ENCODE peak calls at places on chromosomes 3 and 15, in nine cellular contexts. W is breast epithelium, S is GM23338, Y is GM12891, H is GM12892, T is HL-60, D is transverse colon, Z is stomach, V is prostate gland. A is an unnamed sample.

GRCh38 chr3:132205609-132206008 is 111.6 kb upstream of the ACP3 start:
- DNase-seq in T (no peak), H (no peak), S (no peak), Z (no peak), V (no peak), Y (no peak), D (no peak), W (no peak), A (no peak)

GRCh38 chr3:181316481-181316880 is 326.9 kb upstream of the DNAJC19 start:
- DNase-seq in V (no peak), Z (no peak), W (no peak), S (peak), Y (no peak), D (no peak), T (no peak), H (no peak), A (no peak)

GRCh38 chr3:29186131-29186599 is 94.7 kb upstream of the RBMS3 start:
- DNase-seq in H (no peak), D (no peak), V (no peak), S (no peak), T (no peak), Y (no peak), Z (no peak), W (no peak), A (no peak)

GRCh38 chr3:119294402-119294888 is 262 bp downstream of the ARHGAP31 start:
- DNase-seq in V (peak), Y (peak), H (peak), T (no peak), D (peak), W (no peak), S (no peak), Z (peak), A (no peak)

GRCh38 chr3:151468284-151468917 is 7.5 kb upstream of the IGSF10 start:
- DNase-seq in D (peak), W (no peak), V (peak), T (peak), S (peak), Y (no peak), Z (peak), H (no peak), A (peak)

GRCh38 chr3:127389913-127390312 is 102.1 kb upstream of the PRR20G start:
- DNase-seq in H (no peak), Y (no peak), Z (no peak), T (no peak), S (no peak), D (no peak), W (peak), V (no peak), A (no peak)

GRCh38 chr15:44194397-44195150 is 497 bp downstream of the FRMD5 start:
- DNase-seq in D (peak), V (no peak), W (no peak), Y (peak), S (no peak), H (peak), Z (peak), T (no peak), A (peak)

GRCh38 chr3:69665026-69665739 is 74.1 kb upstream of the MITF start:
- DNase-seq in H (no peak), V (no peak), D (no peak), T (no peak), S (no peak), W (no peak), Z (peak), Y (no peak), A (peak)

GRCh38 chr3:41159581-41160189 is 39.6 kb upstream of the CTNNB1 start:
- DNase-seq in V (no peak), T (no peak), Z (no peak), H (no peak), W (no peak), D (peak), Y (no peak), S (no peak), A (no peak)

GRCh38 chr3:114227076-114227475 is 10.3 kb downstream of the ZNF80 start:
- DNase-seq in Z (no peak), Y (no peak), S (no peak), D (no peak), W (no peak), T (no peak), V (no peak), H (no peak), A (no peak)

GRCh38 chr15:101477851-101478353 is 11.6 kb downstream of the PCSK6 start:
- DNase-seq in H (no peak), Y (no peak), T (no peak), V (no peak), D (no peak), S (no peak), W (no peak), Z (no peak), A (no peak)

GRCh38 chr3:143573904-143574303 is 274.4 kb downstream of the SLC9A9 start:
- DNase-seq in Y (no peak), D (no peak), T (no peak), Z (no peak), H (no peak), V (no peak), W (no peak), S (no peak), A (no peak)

GRCh38 chr15:69540622-69541021 is 88.0 kb downstream of the RPLP1 start:
- DNase-seq in S (no peak), H (no peak), Y (no peak), W (no peak), D (no peak), V (no peak), T (no peak), Z (no peak), A (peak)

GRCh38 chr15:78087944-78088772 is 4.2 kb upstream of the SH2D7 start:
- DNase-seq in V (no peak), Z (no peak), W (no peak), S (no peak), Y (no peak), H (no peak), D (peak), T (no peak), A (no peak)

GRCh38 chr15:39213385-39213840 is 367.5 kb upstream of the THBS1 start:
- DNase-seq in S (peak), V (no peak), Y (no peak), Z (peak), T (no peak), W (no peak), D (no peak), H (no peak), A (no peak)

GRCh38 chr3:66276705-66277274 is 56.0 kb downstream of the SLC25A26 start:
- DNase-seq in Y (no peak), Z (peak), H (no peak), T (peak), D (peak), W (no peak), V (peak), S (peak), A (peak)

GRCh38 chr15:67174864-67175573 is 79.4 kb downstream of the AAGAB start:
- DNase-seq in Y (no peak), W (no peak), Z (peak), S (no peak), H (no peak), T (no peak), D (no peak), V (no peak), A (peak)

GRCh38 chr3:46642971-46643370 is 30.6 kb downstream of the FAM240A start:
- DNase-seq in D (no peak), Z (no peak), Y (no peak), H (no peak), W (no peak), V (no peak), T (peak), S (no peak), A (no peak)

GRCh38 chr15:33126559-33127290 is 67.8 kb downstream of the FMN1 start:
- DNase-seq in S (peak), Z (peak), H (no peak), Y (no peak), W (no peak), V (peak), T (peak), D (peak), A (peak)

GRCh38 chr3:138468886-138469285 is 34.5 kb downstream of the ESYT3 start:
- DNase-seq in V (no peak), Z (no peak), T (no peak), S (no peak), W (no peak), D (no peak), H (no peak), Y (no peak), A (no peak)

GRCh38 chr15:59801649-59802048 is 112.5 kb upstream of the BNIP2 start:
- DNase-seq in D (no peak), W (no peak), T (no peak), Z (no peak), Y (no peak), H (no peak), S (no peak), V (no peak), A (no peak)

GRCh38 chr3:124535306-124535705 is 194.9 kb upstream of the UMPS start:
- DNase-seq in Z (no peak), V (no peak), S (no peak), D (no peak), H (no peak), W (no peak), T (no peak), Y (no peak), A (no peak)

GRCh38 chr15:100330629-100331215 is 11.1 kb downstream of the ADAMTS17 start:
- DNase-seq in Y (no peak), D (no peak), V (no peak), Z (peak), H (no peak), W (no peak), T (no peak), S (no peak), A (no peak)

GRCh38 chr3:157865449-157865862 is 240.8 kb downstream of the SHOX2 start:
- DNase-seq in H (peak), W (no peak), Y (peak), Z (no peak), D (peak), S (peak), V (no peak), T (peak), A (no peak)

GRCh38 chr3:149532463-149533180 is 58.1 kb downstream of the TM4SF4 start:
- DNase-seq in D (no peak), V (no peak), T (no peak), H (no peak), S (no peak), Z (no peak), Y (no peak), W (no peak), A (no peak)

GRCh38 chr3:29356062-29356461 is 75.2 kb downstream of the RBMS3 start:
- DNase-seq in T (no peak), Z (no peak), H (no peak), D (no peak), V (no peak), S (no peak), W (no peak), Y (no peak), A (no peak)

GRCh38 chr15:85582719-85583089 is 202.3 kb downstream of the AKAP13 start:
- DNase-seq in S (no peak), T (no peak), Y (no peak), V (no peak), Z (peak), H (no peak), D (peak), W (no peak), A (peak)

GRCh38 chr15:89278307-89278706 is 34.5 kb downstream of the FANCI start:
- DNase-seq in Z (no peak), T (no peak), H (no peak), Y (no peak), W (no peak), D (no peak), V (no peak), S (no peak), A (no peak)

GRCh38 chr15:35958936-35959335 is 413.0 kb upstream of the DPH6 start:
- DNase-seq in W (no peak), S (no peak), D (no peak), H (no peak), Z (no peak), V (no peak), Y (no peak), T (no peak), A (no peak)

GRCh38 chr3:135218782-135219181 is 423.7 kb downstream of the EPHB1 start:
- DNase-seq in T (no peak), V (no peak), Z (no peak), D (no peak), Y (no peak), H (no peak), W (no peak), S (no peak), A (no peak)

GRCh38 chr15:29621626-29622025 is 200.6 kb downstream of the TJP1 start:
- DNase-seq in S (no peak), Y (no peak), Z (no peak), W (no peak), V (no peak), T (no peak), D (no peak), H (no peak), A (no peak)

GRCh38 chr3:110414851-110415250 is 656.8 kb upstream of the NECTIN3 start:
- DNase-seq in Z (no peak), Y (no peak), T (no peak), W (no peak), D (no peak), H (no peak), V (no peak), S (no peak), A (no peak)

GRCh38 chr15:68278345-68279217 is 1.0 kb downstream of the FEM1B start:
- DNase-seq in Z (no peak), H (no peak), V (peak), D (no peak), Y (no peak), S (no peak), T (no peak), W (peak), A (peak)

GRCh38 chr15:23081271-23081670 is 41.9 kb upstream of the TUBGCP5 start:
- DNase-seq in Z (no peak), T (no peak), S (no peak), W (no peak), D (no peak), H (no peak), Y (no peak), V (no peak), A (no peak)

GRCh38 chr3:127195417-127195816 is 2.5 kb downstream of the PRR23E start:
- DNase-seq in W (no peak), H (no peak), T (no peak), S (no peak), D (no peak), Y (no peak), Z (no peak), V (no peak), A (no peak)

GRCh38 chr3:62135731-62136130 is 237.6 kb downstream of the FEZF2 start:
- DNase-seq in H (no peak), V (no peak), T (no peak), S (no peak), D (no peak), Z (no peak), W (no peak), Y (no peak), A (no peak)

GRCh38 chr15:43352693-43353382 is 18.0 kb downstream of the ZSCAN29 start:
- DNase-seq in S (no peak), V (no peak), H (no peak), Y (no peak), D (no peak), Z (no peak), W (no peak), T (no peak), A (no peak)

GRCh38 chr3:186054481-186055399 is 54.1 kb downstream of the ETV5 start:
- DNase-seq in T (no peak), S (no peak), W (no peak), V (no peak), H (no peak), Y (no peak), Z (no peak), D (no peak), A (no peak)

GRCh38 chr3:188583476-188584161 is 429.7 kb downstream of the LPP start:
- DNase-seq in Y (no peak), S (no peak), T (no peak), Z (no peak), D (peak), H (no peak), W (no peak), V (peak), A (no peak)

GRCh38 chr3:25952133-25952532 is 162.2 kb downstream of the OXSM start:
- DNase-seq in V (no peak), W (no peak), Y (no peak), Z (no peak), D (no peak), T (no peak), H (no peak), S (no peak), A (no peak)
- TF ChIP-seq POLR2AphosphoS5 in V (no peak), W (no peak), Y (no peak), Z (no peak), D (no peak), T (no peak), H (no peak), S (no peak), A (no peak)

GRCh38 chr3:197002701-197003454 is 26.7 kb downstream of the MELTF start:
- DNase-seq in V (peak), H (peak), W (peak), Z (peak), Y (peak), D (peak), T (peak), S (peak), A (peak)
- TF ChIP-seq POLR2AphosphoS5 in V (no peak), H (no peak), W (no peak), Z (peak), Y (no peak), D (no peak), T (peak), S (no peak), A (no peak)

GRCh38 chr15:70827721-70828120 is 26.2 kb downstream of the LARP6 start:
- DNase-seq in W (no peak), T (no peak), Y (no peak), D (no peak), S (no peak), Z (no peak), H (no peak), V (no peak), A (no peak)

GRCh38 chr15:70829366-70830166 is 24.4 kb downstream of the LARP6 start:
- DNase-seq in Y (no peak), T (no peak), Z (no peak), D (no peak), V (no peak), W (no peak), H (no peak), S (no peak), A (no peak)

GRCh38 chr15:70830615-70831014 is 23.3 kb downstream of the LARP6 start:
- DNase-seq in Y (no peak), D (no peak), H (no peak), W (no peak), T (no peak), V (no peak), S (no peak), Z (peak), A (no peak)

GRCh38 chr15:70825841-70826240 is 28.1 kb downstream of the LARP6 start:
- DNase-seq in T (no peak), W (no peak), V (no peak), S (no peak), D (no peak), Y (no peak), H (no peak), Z (no peak), A (no peak)

DNA sequence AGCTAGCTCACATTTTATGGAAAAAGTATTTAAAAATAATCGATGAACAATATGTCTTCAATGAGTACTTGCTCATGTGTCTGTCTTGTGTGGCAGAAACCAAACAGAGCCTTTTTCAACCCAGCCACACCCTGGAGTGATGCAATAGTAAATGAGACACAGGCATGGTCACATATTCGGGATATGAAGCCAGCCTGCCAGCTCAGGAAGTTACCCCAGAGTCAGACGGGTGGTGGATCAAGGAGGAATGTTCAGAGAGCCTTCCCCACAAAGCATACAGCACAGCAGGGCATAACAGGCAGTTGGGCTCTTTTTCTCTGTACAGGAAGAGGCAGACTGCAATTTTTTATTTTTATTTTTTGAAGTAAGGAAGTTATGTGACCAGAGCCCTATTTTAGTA is 27.3 kb downstream of the LARP6 start:
- DNase-seq in Z (no peak), Y (no peak), W (no peak), D (peak), T (no peak), H (no peak), V (no peak), S (no peak), A (no peak)
- TF ChIP-seq POLR2AphosphoS5 in Z (no peak), Y (no peak), W (no peak), D (no peak), T (no peak), H (no peak), V (no peak), S (no peak), A (peak)

GRCh38 chr3:147493065-147493464 is 83.9 kb downstream of the ZIC1 start:
- DNase-seq in V (no peak), W (no peak), T (no peak), S (no peak), H (no peak), Z (no peak), Y (no peak), D (no peak), A (no peak)

GRCh38 chr3:147493666-147494065 is 84.5 kb downstream of the ZIC1 start:
- DNase-seq in H (no peak), S (no peak), W (no peak), T (no peak), V (no peak), D (no peak), Z (no peak), Y (no peak), A (no peak)

DNA sequence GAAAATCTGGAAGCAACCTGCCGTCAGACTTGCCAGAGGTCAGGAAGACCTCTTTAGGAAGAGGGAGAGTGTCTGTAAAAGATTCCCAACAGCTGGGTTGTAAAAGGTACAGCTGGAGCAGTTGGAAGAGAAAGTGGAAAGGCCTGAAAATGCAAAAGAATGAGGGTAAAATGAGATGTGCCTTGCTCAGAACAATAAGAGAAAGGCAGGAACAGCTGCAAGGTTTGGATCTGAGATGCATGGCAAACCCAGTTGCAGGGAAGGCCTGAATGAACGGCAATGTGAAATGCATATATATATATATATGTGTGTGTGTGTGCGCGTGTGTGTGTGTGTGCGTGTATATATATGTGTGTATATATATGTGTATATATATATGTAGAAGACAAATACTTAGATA is 88.1 kb downstream of the ZIC1 start:
- DNase-seq in H (no peak), Z (no peak), V (no peak), Y (no peak), T (no peak), D (no peak), W (no peak), S (no peak), A (no peak)
- TF ChIP-seq POLR2AphosphoS5 in H (no peak), Z (no peak), V (no peak), Y (no peak), T (no peak), D (no peak), W (no peak), S (no peak), A (no peak)

GRCh38 chr3:177781686-177782161 is 584.4 kb upstream of the TBL1XR1 start:
- DNase-seq in D (peak), Z (no peak), T (no peak), W (no peak), H (no peak), V (no peak), S (no peak), Y (no peak), A (no peak)
- TF ChIP-seq POLR2AphosphoS5 in D (no peak), Z (peak), T (no peak), W (peak), H (no peak), V (no peak), S (no peak), Y (no peak), A (no peak)

GRCh38 chr3:146162561-146162960 is 1.6 kb upstream of the PLOD2 start:
- DNase-seq in W (no peak), H (no peak), Y (no peak), T (no peak), V (no peak), S (no peak), Z (no peak), D (no peak), A (no peak)
- TF ChIP-seq POLR2AphosphoS5 in W (no peak), H (no peak), Y (no peak), T (no peak), V (no peak), S (no peak), Z (no peak), D (no peak), A (no peak)

A was measured in SK-N-SH.